ENCODE peak calls at places on chromosomes 3 and 15, in eight cellular contexts. M is transverse colon; E is CD8-positive, alpha-beta T cell; N is AG10803; V is fibroblast of lung; D is uterus; S is nephron progenitor cell; B is thoracic aorta. O is an unnamed sample.

GRCh38 chr15:25176616-25176923 is 221.8 kb downstream of the SNRPN start:
- DNase-seq in N (no peak), V (no peak), B (no peak), M (peak), E (no peak), S (no peak), D (peak), O (no peak)

GRCh38 chr3:109559389-109559788 is 222.0 kb upstream of the DPPA4 start:
- DNase-seq in B (no peak), E (no peak), N (no peak), V (no peak), D (no peak), S (no peak), M (no peak), O (no peak)

GRCh38 chr15:67521770-67522568 is 1.0 kb downstream of the C15orf61 start:
- DNase-seq in B (no peak), D (no peak), E (no peak), N (peak), S (no peak), M (no peak), V (peak), O (peak)

GRCh38 chr15:91456921-91457320 is 356.9 kb downstream of the SV2B start:
- DNase-seq in B (no peak), N (no peak), D (no peak), S (no peak), M (no peak), V (no peak), E (no peak), O (peak)

GRCh38 chr3:196321162-196321561 is 3.1 kb upstream of the DYNLT2B start:
- DNase-seq in B (no peak), V (no peak), M (no peak), D (no peak), N (no peak), E (no peak), S (no peak), O (no peak)

GRCh38 chr3:183824761-183825379 is 507 bp downstream of the MAP6D1 start:
- DNase-seq in D (no peak), M (no peak), B (no peak), N (no peak), E (no peak), V (no peak), S (peak), O (no peak)

GRCh38 chr3:197135212-197135611 is 105.6 kb upstream of the MELTF start:
- DNase-seq in M (no peak), E (no peak), B (no peak), N (peak), V (no peak), D (no peak), S (no peak), O (no peak)

GRCh38 chr3:196340466-196340865 is 2.3 kb upstream of the TM4SF19 start:
- DNase-seq in N (no peak), E (no peak), S (no peak), B (no peak), V (no peak), M (no peak), D (no peak), O (no peak)

GRCh38 chr15:22918056-22918455 is 62.1 kb downstream of the CYFIP1 start:
- DNase-seq in B (no peak), N (peak), E (no peak), D (no peak), V (peak), S (no peak), M (no peak), O (peak)

GRCh38 chr15:98713585-98714001 is 65.3 kb downstream of the IGF1R start:
- DNase-seq in D (no peak), M (peak), N (peak), S (no peak), V (no peak), B (no peak), E (no peak), O (no peak)

GRCh38 chr3:67437090-67437489 is 217.3 kb downstream of the SUCLG2 start:
- DNase-seq in V (no peak), N (no peak), B (no peak), E (no peak), S (no peak), D (no peak), M (no peak), O (peak)

GRCh38 chr3:180855956-180856355 is 56.5 kb upstream of the FXR1 start:
- DNase-seq in N (no peak), S (no peak), D (no peak), M (no peak), B (no peak), V (no peak), E (no peak), O (no peak)

GRCh38 chr3:38479431-38480092 is 16.6 kb upstream of the EXOG start:
- DNase-seq in N (peak), V (peak), M (peak), D (peak), E (no peak), S (peak), B (no peak), O (peak)

GRCh38 chr3:149771652-149772271 is 19.5 kb upstream of the COMMD2 start:
- DNase-seq in V (peak), B (peak), M (peak), D (peak), S (peak), E (peak), N (peak), O (peak)

GRCh38 chr15:85582076-85582718 is 201.8 kb downstream of the AKAP13 start:
- DNase-seq in E (peak), V (peak), S (no peak), D (peak), N (peak), B (no peak), M (peak), O (peak)

GRCh38 chr15:71396536-71397125 is 281.4 kb downstream of the THSD4 start:
- DNase-seq in B (no peak), V (no peak), S (no peak), E (no peak), N (no peak), M (no peak), D (no peak), O (no peak)

GRCh38 chr3:9884555-9885165 is 4.6 kb upstream of the CIDEC start:
- DNase-seq in S (no peak), N (peak), B (no peak), E (no peak), M (no peak), V (peak), D (peak), O (peak)

GRCh38 chr3:195705081-195705991 is 15.4 kb upstream of the MUC20 start:
- DNase-seq in N (no peak), V (no peak), D (no peak), B (no peak), M (no peak), E (no peak), S (no peak), O (no peak)

GRCh38 chr3:125683067-125683844 is 88.0 kb upstream of the OSBPL11 start:
- DNase-seq in S (no peak), N (no peak), B (no peak), D (peak), M (peak), V (no peak), E (no peak), O (no peak)

GRCh38 chr15:70480196-70480856 is 283.0 kb downstream of the UACA start:
- DNase-seq in E (peak), V (no peak), S (no peak), D (no peak), N (no peak), M (no peak), B (no peak), O (no peak)

GRCh38 chr3:186171528-186171927 is 62.6 kb upstream of the ETV5 start:
- DNase-seq in V (no peak), N (no peak), B (no peak), E (no peak), D (no peak), S (no peak), M (no peak), O (no peak)

GRCh38 chr3:94617312-94617711 is 554.5 kb downstream of the NSUN3 start:
- DNase-seq in E (no peak), N (no peak), M (no peak), B (no peak), S (no peak), D (no peak), V (no peak), O (no peak)

GRCh38 chr3:122892118-122892517 is 97.2 kb downstream of the SLC49A4 start:
- DNase-seq in B (no peak), D (no peak), N (peak), V (no peak), S (no peak), E (no peak), M (no peak), O (no peak)

GRCh38 chr3:24639061-24639460 is 144.4 kb upstream of the THRB start:
- DNase-seq in V (no peak), E (no peak), B (no peak), N (no peak), M (no peak), S (no peak), D (no peak), O (no peak)

GRCh38 chr3:178646205-178646604 is 110.0 kb downstream of the KCNMB2 start:
- DNase-seq in N (no peak), M (no peak), S (no peak), E (no peak), V (no peak), D (no peak), B (no peak), O (no peak)

GRCh38 chr3:10350324-10350985 is 29.5 kb upstream of the SEC13 start:
- DNase-seq in E (no peak), S (no peak), M (no peak), N (no peak), V (no peak), D (no peak), B (no peak), O (no peak)

GRCh38 chr3:153210116-153210515 is 48.1 kb downstream of the RAP2B start:
- DNase-seq in D (no peak), E (peak), N (peak), V (peak), M (no peak), S (no peak), B (no peak), O (peak)

GRCh38 chr3:15148614-15149013 is 49.7 kb upstream of the RBSN start:
- DNase-seq in E (no peak), D (peak), N (no peak), S (peak), M (no peak), B (no peak), V (peak), O (peak)

GRCh38 chr3:42802876-42803799 is 1.2 kb downstream of the HIGD1A start:
- DNase-seq in S (no peak), B (no peak), D (no peak), E (no peak), N (no peak), M (no peak), V (peak), O (peak)

GRCh38 chr3:190173426-190173825 is 52.7 kb upstream of the P3H2 start:
- DNase-seq in S (no peak), N (peak), D (no peak), E (no peak), M (no peak), V (no peak), B (no peak), O (peak)

GRCh38 chr3:156793851-156794250 is 32.3 kb upstream of the LEKR1 start:
- DNase-seq in N (no peak), D (no peak), S (no peak), V (no peak), E (no peak), M (no peak), B (no peak), O (no peak)

GRCh38 chr15:92600902-92601301 is 54.7 kb downstream of the FAM174B start:
- DNase-seq in N (no peak), V (no peak), E (no peak), S (no peak), B (no peak), M (no peak), D (no peak), O (no peak)

GRCh38 chr3:45479627-45480026 is 91.3 kb downstream of the LARS2 start:
- DNase-seq in E (no peak), N (peak), S (no peak), M (no peak), V (peak), D (no peak), B (no peak), O (peak)

GRCh38 chr15:93985173-93985572 is 246.2 kb upstream of the MCTP2 start:
- DNase-seq in M (no peak), S (no peak), V (no peak), N (no peak), B (no peak), E (no peak), D (no peak), O (no peak)

GRCh38 chr3:158792709-158793108 is 9.1 kb upstream of the MFSD1 start:
- DNase-seq in S (no peak), N (peak), D (no peak), B (no peak), V (peak), M (no peak), E (no peak), O (peak)

GRCh38 chr3:137121704-137122314 is 164.0 kb downstream of the IL20RB start:
- DNase-seq in D (no peak), B (no peak), S (peak), M (peak), V (peak), E (no peak), N (peak), O (peak)

GRCh38 chr15:63146684-63147083 is 10.6 kb downstream of the RPS27L start:
- DNase-seq in S (no peak), E (no peak), N (no peak), M (no peak), D (no peak), B (no peak), V (peak), O (peak)
- TF ChIP-seq CTCF in S (no peak), E (no peak), N (peak), M (no peak), D (no peak), B (no peak), V (peak), O (peak)

GRCh38 chr3:104214277-104214676 is 1152.4 kb upstream of the ALCAM start:
- DNase-seq in N (no peak), E (no peak), B (no peak), V (no peak), D (no peak), S (no peak), M (no peak), O (no peak)
- TF ChIP-seq CTCF in N (no peak), E (no peak), B (no peak), V (no peak), D (no peak), S (no peak), M (no peak), O (no peak)

GRCh38 chr15:26983822-26984221 is 12.8 kb downstream of the GABRG3 start:
- DNase-seq in S (no peak), M (no peak), D (no peak), E (no peak), V (no peak), N (no peak), B (no peak), O (no peak)
- TF ChIP-seq CTCF in S (no peak), M (no peak), D (no peak), E (no peak), V (no peak), N (no peak), B (no peak), O (no peak)

GRCh38 chr3:192915306-192915705 is 2.4 kb downstream of the MB21D2 start:
- DNase-seq in D (no peak), S (no peak), E (no peak), N (peak), B (no peak), V (peak), M (no peak), O (peak)
- TF ChIP-seq CTCF in D (no peak), S (no peak), E (no peak), N (peak), B (no peak), V (peak), M (no peak), O (peak)

GRCh38 chr3:53842436-53843194 is 3.6 kb downstream of the CHDH start:
- DNase-seq in S (no peak), E (no peak), B (no peak), M (peak), V (no peak), D (peak), N (peak), O (peak)
- TF ChIP-seq CTCF in S (no peak), E (no peak), B (no peak), M (peak), V (no peak), D (no peak), N (no peak), O (peak)

GRCh38 chr3:129628169-129628522 is 21.7 kb upstream of the PLXND1 start:
- DNase-seq in D (peak), N (peak), M (no peak), B (no peak), V (peak), S (no peak), E (no peak), O (no peak)
- TF ChIP-seq CTCF in D (no peak), N (no peak), M (no peak), B (no peak), V (no peak), S (no peak), E (no peak), O (no peak)

GRCh38 chr15:29822100-29822684 is at the start of gene TJP1:
- DNase-seq in M (peak), V (peak), B (no peak), N (peak), E (no peak), D (peak), S (peak), O (peak)

GRCh38 chr15:29820802-29821160 is 1.5 kb downstream of the TJP1 start:
- DNase-seq in B (no peak), V (peak), S (no peak), N (no peak), M (no peak), E (no peak), D (no peak), O (no peak)

GRCh38 chr15:29819979-29820801 is 2.1 kb downstream of the TJP1 start:
- DNase-seq in N (no peak), M (no peak), E (no peak), S (no peak), V (no peak), B (no peak), D (no peak), O (no peak)

GRCh38 chr15:29822685-29823459 is 604 bp upstream of the TJP1 start:
- DNase-seq in M (peak), V (peak), S (peak), N (peak), D (peak), B (peak), E (no peak), O (peak)

GRCh38 chr15:29821416-29822099 is 710 bp downstream of the TJP1 start:
- DNase-seq in B (no peak), D (peak), E (peak), S (peak), N (peak), V (peak), M (peak), O (peak)
- TF ChIP-seq CTCF in B (peak), D (peak), E (no peak), S (no peak), N (peak), V (peak), M (peak), O (peak)

DNA sequence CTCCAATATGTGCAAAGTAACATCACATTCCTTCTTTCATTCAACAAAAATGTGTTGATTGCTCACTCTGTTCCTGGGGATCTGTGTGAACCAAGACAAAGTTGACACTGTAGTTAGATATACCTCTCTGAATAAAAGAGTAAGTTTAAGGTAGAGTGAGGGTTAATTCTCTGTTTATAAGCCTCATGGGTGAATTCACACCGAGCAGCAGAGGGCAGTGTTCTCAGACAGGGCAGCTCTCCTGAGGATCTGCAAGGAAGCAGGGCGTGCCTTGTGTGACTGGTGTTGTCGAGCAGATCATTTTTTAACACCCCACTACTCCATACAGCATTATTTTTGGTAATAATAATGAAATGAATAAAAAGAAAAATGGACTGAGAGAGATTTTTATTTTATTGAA is 34.4 kb downstream of the PAQR9 start:
- DNase-seq in B (no peak), D (no peak), V (peak), N (peak), S (no peak), M (peak), E (peak), O (peak)
- TF ChIP-seq CTCF in B (no peak), D (no peak), V (peak), N (peak), S (peak), M (peak), E (peak), O (peak)

GRCh38 chr15:89003865-89004725 is 84.2 kb upstream of the ABHD2 start:
- DNase-seq in N (peak), S (peak), V (peak), D (peak), E (no peak), B (no peak), M (no peak), O (peak)
- TF ChIP-seq CTCF in N (peak), S (peak), V (peak), D (peak), E (no peak), B (peak), M (no peak), O (peak)

DNA sequence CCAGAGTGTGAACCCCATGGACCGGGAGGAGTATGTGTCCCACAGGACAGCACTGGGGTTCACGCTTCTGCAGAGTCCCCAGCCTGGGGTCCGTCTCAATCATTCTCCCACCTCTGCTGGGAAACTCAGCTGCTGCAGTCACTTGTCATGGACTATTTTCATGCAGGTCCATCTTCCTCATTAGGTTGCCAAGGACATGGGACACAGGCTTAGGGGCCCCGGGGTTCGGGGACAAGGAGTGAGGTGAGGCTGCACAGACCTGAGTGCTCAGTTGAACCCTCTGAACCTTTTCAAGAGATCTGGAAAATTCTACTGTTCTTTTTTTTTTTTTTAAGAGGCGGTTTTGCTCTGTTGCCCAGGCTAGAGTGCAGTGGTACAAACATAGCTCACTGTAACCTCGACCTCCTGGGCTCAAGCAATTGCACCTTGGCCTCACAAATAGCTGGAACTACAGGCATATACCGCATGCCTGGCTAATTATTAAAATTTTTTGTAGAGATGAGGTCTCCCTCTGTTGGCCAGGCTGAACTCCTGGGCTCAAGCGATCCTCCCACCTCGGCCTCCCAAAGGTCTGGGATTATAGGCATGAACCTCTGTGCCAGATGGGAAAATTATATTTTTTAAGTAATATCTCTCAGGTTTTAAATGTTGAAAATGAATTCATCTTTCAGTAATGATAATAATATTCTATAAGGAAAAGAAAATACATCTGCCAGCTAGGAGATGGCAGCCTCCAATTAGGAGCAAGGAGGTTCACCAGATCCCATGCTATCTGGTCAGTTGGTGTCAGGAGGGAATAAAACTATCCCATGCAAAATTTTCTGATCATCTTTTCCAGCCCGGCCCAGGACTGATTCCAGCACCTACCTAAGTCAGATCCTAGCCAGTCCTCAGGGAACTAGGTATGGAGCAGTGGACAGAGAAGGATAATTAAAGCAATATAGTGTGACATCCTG is 45.2 kb downstream of the RPN1 start:
- DNase-seq in S (no peak), V (no peak), B (no peak), M (no peak), N (no peak), D (no peak), E (no peak), O (no peak)
- TF ChIP-seq CTCF in S (no peak), V (no peak), B (no peak), M (no peak), N (no peak), D (no peak), E (no peak), O (peak)

O was measured in choroid plexus epithelial cell.